ENCODE peak calls at places on chromosomes 12 and 14, in four cellular contexts. S, C, Y and J are unnamed samples.

GRCh38 chr12:55658212-55658611 is 21.5 kb downstream of the OR10P1 start:
- DNase-seq in S (no peak), C (no peak), Y (no peak), J (no peak)

GRCh38 chr14:102778616-102779351 is 1.5 kb downstream of the TRAF3 start:
- DNase-seq in S (no peak), C (no peak), Y (no peak), J (no peak)

GRCh38 chr14:83004456-83005006 is 1470.9 kb upstream of the SEL1L start:
- DNase-seq in S (no peak), C (no peak), Y (no peak), J (no peak)

GRCh38 chr12:77777274-77777673 is 53.4 kb upstream of the NAV3 start:
- DNase-seq in S (no peak), C (no peak), Y (no peak), J (no peak)

GRCh38 chr12:6076340-6076739 is 48.1 kb downstream of the VWF start:
- DNase-seq in S (no peak), C (no peak), Y (no peak), J (no peak)

GRCh38 chr14:70391493-70392391 is 25.1 kb downstream of the SYNJ2BP start:
- DNase-seq in S (no peak), C (no peak), Y (no peak), J (no peak)

GRCh38 chr12:43655586-43655985 is 103.0 kb downstream of the PUS7L start:
- DNase-seq in S (no peak), C (no peak), Y (no peak), J (no peak)

GRCh38 chr12:57740656-57741412 is 2.3 kb upstream of the AGAP2 start:
- DNase-seq in S (no peak), C (no peak), Y (no peak), J (no peak)

GRCh38 chr12:58465418-58465817 is 454.9 kb downstream of the LRIG3 start:
- DNase-seq in S (no peak), C (no peak), Y (no peak), J (no peak)

GRCh38 chr12:80268924-80269749 is 169.8 kb downstream of the OTOGL start:
- DNase-seq in S (no peak), C (no peak), Y (no peak), J (no peak)

GRCh38 chr12:114311966-114312365 is 94.0 kb downstream of the TBX5 start:
- DNase-seq in S (no peak), C (no peak), Y (no peak), J (no peak)

GRCh38 chr12:124501827-124502226 is 65.6 kb downstream of the NCOR2 start:
- DNase-seq in S (no peak), C (no peak), Y (no peak), J (no peak)

GRCh38 chr14:55115433-55115832 is 13.6 kb upstream of the LGALS3 start:
- DNase-seq in S (no peak), C (no peak), Y (no peak), J (no peak)

GRCh38 chr14:55118761-55119160 is 10.3 kb upstream of the LGALS3 start:
- DNase-seq in S (no peak), C (no peak), Y (no peak), J (no peak)

GRCh38 chr14:55115861-55116245 is 13.2 kb upstream of the LGALS3 start:
- DNase-seq in S (no peak), C (no peak), Y (no peak), J (no peak)

GRCh38 chr14:55116246-55117030 is 12.6 kb upstream of the LGALS3 start:
- DNase-seq in S (no peak), C (peak), Y (no peak), J (no peak)

GRCh38 chr14:55117816-55118441 is 11.1 kb upstream of the LGALS3 start:
- DNase-seq in S (no peak), C (no peak), Y (no peak), J (no peak)
- TF ChIP-seq EP300 in S (no peak), C (no peak), Y (peak), J (no peak)

GRCh38 chr12:83361486-83361885 is 674.8 kb downstream of the TMTC2 start:
- DNase-seq in S (no peak), C (no peak), Y (no peak), J (no peak)
- TF ChIP-seq EP300 in S (no peak), C (no peak), Y (no peak), J (no peak)

DNA sequence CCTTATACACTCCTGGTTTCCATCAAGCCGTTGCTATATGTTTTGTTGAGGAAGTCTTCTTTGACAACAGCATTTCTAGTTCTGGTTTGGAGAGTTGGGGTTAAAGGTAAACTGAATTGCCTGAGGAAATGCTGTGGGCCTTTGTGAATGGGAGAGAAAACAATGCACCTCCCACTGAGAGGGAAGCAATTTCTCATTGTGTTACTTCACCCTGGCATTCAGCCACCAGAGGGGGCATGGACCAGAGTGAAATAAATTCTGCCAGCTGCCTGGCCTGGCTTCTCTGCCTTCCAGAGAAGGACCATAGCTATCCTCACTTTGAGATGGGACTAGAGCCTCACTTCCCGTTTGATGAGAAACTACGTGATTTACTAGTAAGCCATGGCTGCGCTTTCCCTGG is 475.3 kb downstream of the EGLN3 start:
- DNase-seq in S (no peak), C (peak), Y (no peak), J (no peak)
- TF ChIP-seq EP300 in S (no peak), C (no peak), Y (no peak), J (no peak)

DNA sequence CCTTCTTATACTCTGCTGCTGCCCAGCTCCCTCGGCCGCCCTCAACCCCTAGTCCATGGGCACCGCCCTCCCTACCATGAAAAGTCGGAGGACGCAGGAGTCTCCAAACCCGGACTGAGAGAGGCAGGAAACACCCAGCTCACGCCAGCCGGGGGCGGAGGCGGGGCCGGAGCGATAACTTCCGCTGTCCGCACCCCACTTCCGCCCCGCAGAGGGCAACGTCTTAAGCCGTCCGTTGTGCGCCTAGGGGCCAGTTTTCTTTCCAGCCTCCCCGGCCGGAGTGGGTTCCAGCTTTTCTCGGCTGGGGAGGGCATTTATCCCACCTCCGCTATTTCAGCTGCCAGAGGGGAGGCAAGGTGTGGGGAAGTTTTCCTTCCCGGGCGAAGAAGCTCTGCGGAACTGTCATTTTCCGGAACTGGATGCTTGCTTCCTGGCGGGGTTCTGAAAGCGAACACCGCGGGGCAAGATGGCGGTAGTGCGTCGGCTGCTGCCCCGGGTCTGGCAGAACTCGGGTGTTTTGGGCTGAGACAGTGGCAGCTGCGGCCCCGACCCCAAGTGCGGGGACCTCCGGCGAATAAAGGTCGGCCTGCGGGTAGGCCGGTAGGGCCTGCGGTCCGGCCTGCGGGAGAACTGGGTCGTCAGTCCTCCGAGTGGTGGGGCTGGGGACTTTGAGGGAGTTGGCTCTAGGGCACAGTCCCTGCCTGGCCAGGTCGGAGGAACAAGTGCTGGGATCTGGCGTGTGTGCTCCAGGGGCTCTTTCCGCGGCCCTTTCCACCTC is at the start of the genes KCTD10 and UBE3B:
- DNase-seq in S (peak), C (peak), Y (peak), J (peak)
- TF ChIP-seq EP300 in S (no peak), C (peak), Y (peak), J (no peak)

GRCh38 chr12:539540-540310 is 80.0 kb downstream of the B4GALNT3 start:
- DNase-seq in S (no peak), C (no peak), Y (no peak), J (no peak)

GRCh38 chr12:538731-539539 is 79.2 kb downstream of the B4GALNT3 start:
- DNase-seq in S (no peak), C (peak), Y (no peak), J (no peak)

GRCh38 chr12:536751-537150 is 77.0 kb downstream of the B4GALNT3 start:
- DNase-seq in S (no peak), C (no peak), Y (no peak), J (no peak)

GRCh38 chr12:535396-535795 is 75.7 kb downstream of the B4GALNT3 start:
- DNase-seq in S (no peak), C (no peak), Y (no peak), J (no peak)

DNA sequence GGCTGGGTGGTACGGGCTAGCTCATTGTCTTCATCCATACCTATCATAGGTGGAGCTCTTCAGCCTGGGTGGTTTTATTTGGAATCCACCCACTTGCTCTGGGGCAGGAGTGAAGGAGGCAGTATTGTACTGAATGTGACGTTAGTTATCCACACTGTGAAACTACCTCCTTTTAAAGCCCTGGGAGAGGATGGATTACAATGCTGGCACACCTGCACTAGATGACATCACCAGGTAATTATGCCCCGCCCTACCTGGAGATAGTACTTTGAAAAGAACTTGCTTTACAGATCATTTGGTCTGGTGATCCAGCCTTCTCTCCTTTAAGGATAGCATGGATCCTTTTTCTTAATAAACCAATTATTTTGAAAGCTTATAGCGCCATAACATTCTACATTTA is 78.0 kb downstream of the B4GALNT3 start:
- DNase-seq in S (no peak), C (peak), Y (no peak), J (no peak)
- TF ChIP-seq EP300 in S (no peak), C (no peak), Y (no peak), J (no peak)

DNA sequence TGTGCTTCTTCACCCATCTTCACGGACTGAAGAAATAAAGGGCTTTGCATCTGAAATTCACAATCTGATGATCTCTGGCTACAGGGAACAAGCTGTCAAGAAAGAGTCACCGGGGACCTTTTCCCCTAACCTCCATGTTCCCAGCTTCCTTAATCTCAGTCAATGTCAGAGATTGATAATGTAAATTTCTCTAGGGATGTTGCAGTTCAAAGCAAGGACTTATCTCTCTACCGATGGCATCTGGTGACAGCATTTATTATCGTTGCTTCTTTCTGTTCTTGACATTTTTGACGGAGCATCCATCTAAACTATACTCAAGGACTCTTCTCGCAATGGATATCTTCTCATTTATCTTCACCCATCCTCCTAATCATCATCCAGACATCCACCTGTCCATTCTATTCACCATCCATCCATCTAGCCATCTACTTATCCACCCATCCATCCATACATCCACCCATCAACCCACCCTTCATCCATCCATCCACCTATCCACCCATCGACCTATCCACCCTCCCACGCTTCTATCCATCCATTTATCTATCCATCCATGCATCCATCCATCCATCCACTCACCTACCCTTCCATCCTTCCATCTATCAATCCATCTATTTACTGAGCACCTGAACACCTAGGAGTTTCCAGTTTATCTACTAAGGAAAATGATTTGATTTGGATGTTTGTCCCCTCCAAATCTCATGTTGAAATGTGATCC is 7.3 kb downstream of the RIN3 start:
- DNase-seq in S (no peak), C (no peak), Y (no peak), J (no peak)
- TF ChIP-seq EP300 in S (no peak), C (no peak), Y (no peak), J (no peak)

DNA sequence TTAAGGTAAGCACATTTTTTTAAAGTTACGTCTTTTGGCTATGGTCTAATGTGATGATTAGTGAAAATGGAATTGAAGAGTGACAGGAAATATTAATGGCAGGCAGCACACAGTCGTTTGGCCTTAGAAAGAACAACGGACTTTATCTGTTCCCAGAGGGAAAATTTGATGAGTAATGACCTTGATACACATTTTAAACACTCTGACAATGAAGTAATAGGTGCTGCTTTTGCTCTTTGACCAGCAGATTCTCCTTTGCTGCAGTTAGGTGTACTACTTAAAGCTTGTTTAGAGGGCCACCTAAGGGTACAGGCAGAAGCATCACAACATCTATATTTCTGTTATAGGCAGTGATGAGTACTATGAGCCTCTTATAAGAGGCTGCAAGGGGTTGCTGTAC is 27.1 kb upstream of the RNU6-8 start:
- DNase-seq in S (no peak), C (no peak), Y (no peak), J (no peak)
- TF ChIP-seq EP300 in S (no peak), C (no peak), Y (no peak), J (no peak)

GRCh38 chr14:39033371-39033770 is 69.7 kb downstream of the SEC23A start:
- DNase-seq in S (no peak), C (no peak), Y (no peak), J (no peak)

GRCh38 chr14:39038542-39038941 is 64.5 kb downstream of the SEC23A start:
- DNase-seq in S (no peak), C (no peak), Y (no peak), J (no peak)

GRCh38 chr14:39034481-39035296 is 68.3 kb downstream of the SEC23A start:
- DNase-seq in S (no peak), C (no peak), Y (no peak), J (no peak)

GRCh38 chr14:39035336-39035735 is 67.7 kb downstream of the SEC23A start:
- DNase-seq in S (no peak), C (no peak), Y (no peak), J (no peak)

GRCh38 chr14:39036760-39037159 is 66.3 kb downstream of the SEC23A start:
- DNase-seq in S (no peak), C (no peak), Y (no peak), J (no peak)
- TF ChIP-seq EP300 in S (no peak), C (no peak), Y (no peak), J (no peak)

GRCh38 chr12:73321776-73322175 is 1049.6 kb downstream of the TRHDE start:
- DNase-seq in S (no peak), C (no peak), Y (no peak), J (no peak)

DNA sequence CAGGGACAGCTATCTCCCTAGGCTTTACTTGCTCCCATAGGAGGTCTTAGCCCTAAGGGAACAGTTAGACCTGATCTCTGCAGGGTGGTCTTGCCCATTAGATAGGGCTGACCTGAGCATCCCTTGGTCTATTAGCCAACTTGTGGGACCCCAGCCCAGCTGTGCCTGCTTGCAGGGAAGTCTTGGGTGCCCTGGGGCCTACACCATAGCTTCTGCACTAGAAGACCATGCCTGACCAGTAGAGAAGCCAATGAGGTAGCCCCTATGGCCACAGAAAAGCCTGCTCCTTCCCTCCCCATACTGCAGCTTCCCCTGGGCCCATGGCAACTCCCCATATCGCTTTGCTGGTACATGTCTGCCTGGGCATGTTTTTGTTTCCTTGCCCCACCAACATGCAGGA is 1049.1 kb downstream of the TRHDE start:
- DNase-seq in S (no peak), C (no peak), Y (no peak), J (no peak)
- TF ChIP-seq EP300 in S (no peak), C (no peak), Y (no peak), J (no peak)